ENCODE peak calls at places on chromosomes 13 and 19, in five cellular contexts. R, U, X, A and F are unnamed samples.

GRCh38 chr13:36673838-36674326 is at the start of gene SERTM1:
- DNase-seq in R (no peak), U (peak; percentile 82), X (no peak), A (no peak), F (no peak)

GRCh38 chr13:108795841-108796240 is 166.4 kb downstream of the MYO16 start:
- DNase-seq in R (no peak), U (no peak), X (no peak), A (no peak), F (peak; percentile 12)

GRCh38 chr19:15457701-15458484 is 6.5 kb downstream of the RASAL3 start:
- DNase-seq in R (no peak), U (no peak), X (no peak), A (no peak), F (no peak)

GRCh38 chr19:37251308-37252229 is 33.6 kb downstream of the ZNF383 start:
- DNase-seq in R (peak; percentile 54), U (peak; percentile 92), X (no peak), A (peak; percentile 25), F (peak; percentile 97)

GRCh38 chr19:18768997-18769891 is 21.9 kb downstream of the COMP start:
- DNase-seq in R (no peak), U (no peak), X (no peak), A (no peak), F (no peak)

GRCh38 chr19:48258350-48258749 is 2.6 kb upstream of the CARD8 start:
- DNase-seq in R (no peak), U (no peak), X (no peak), A (no peak), F (no peak)

GRCh38 chr13:33446821-33447481 is 161.4 kb upstream of the STARD13 start:
- DNase-seq in R (no peak), U (no peak), X (no peak), A (no peak), F (no peak)

GRCh38 chr13:48437381-48437780 is 24.5 kb upstream of the LPAR6 start:
- DNase-seq in R (no peak), U (no peak), X (no peak), A (no peak), F (peak; percentile 45)

GRCh38 chr13:101149735-101150380 is 266.4 kb downstream of the NALCN start:
- DNase-seq in R (no peak), U (peak; percentile 65), X (no peak), A (no peak), F (peak; percentile 66)

GRCh38 chr13:41401371-41401770 is 56.0 kb upstream of the RGCC start:
- DNase-seq in R (no peak), U (peak; percentile 17), X (no peak), A (no peak), F (no peak)

GRCh38 chr19:29530549-29531457 is 5.0 kb downstream of the VSTM2B start:
- DNase-seq in R (no peak), U (no peak), X (no peak), A (no peak), F (no peak)

GRCh38 chr13:33111414-33112110 is 95.3 kb downstream of the KL start:
- DNase-seq in R (no peak), U (no peak), X (peak; percentile 82), A (no peak), F (peak; percentile 61)

GRCh38 chr19:17450264-17451075 is 2.0 kb upstream of the TMEM221 start:
- DNase-seq in R (no peak), U (no peak), X (no peak), A (peak; percentile 45), F (no peak)

GRCh38 chr19:46621191-46622117 is 3.4 kb downstream of the PTGIR start:
- DNase-seq in R (no peak), U (peak; percentile 57), X (no peak), A (no peak), F (peak; percentile 11)

GRCh38 chr19:13010038-13010991 is 15.0 kb downstream of the NFIX start:
- DNase-seq in R (no peak), U (no peak), X (no peak), A (no peak), F (no peak)

GRCh38 chr19:21335721-21336120 is 6.5 kb upstream of the ZNF708 start:
- DNase-seq in R (no peak), U (no peak), X (no peak), A (no peak), F (no peak)

GRCh38 chr19:18466354-18466753 is 28.4 kb upstream of the ISYNA1 start:
- DNase-seq in R (no peak), U (no peak), X (no peak), A (no peak), F (no peak)

GRCh38 chr19:21758296-21758695 is 9.1 kb downstream of the ZNF100 start:
- DNase-seq in R (no peak), U (no peak), X (no peak), A (no peak), F (no peak)

GRCh38 chr19:12779162-12779993 is 4.0 kb upstream of the HOOK2 start:
- DNase-seq in R (no peak), U (peak; percentile 76), X (peak; percentile 61), A (peak; percentile 58), F (peak; percentile 77)

GRCh38 chr19:34345934-34346333 is 19.1 kb upstream of the GPI start:
- DNase-seq in R (no peak), U (peak; percentile 86), X (peak; percentile 63), A (peak; percentile 78), F (peak; percentile 63)

GRCh38 chr19:55379161-55379560 is 2.5 kb downstream of the TMEM190 start:
- DNase-seq in R (no peak), U (peak; percentile 37), X (no peak), A (no peak), F (no peak)

GRCh38 chr19:46604781-46605355 is 3.7 kb downstream of the CALM3 start:
- DNase-seq in R (no peak), U (peak; percentile 65), X (no peak), A (no peak), F (no peak)

GRCh38 chr13:32881074-32881791 is 135.0 kb upstream of the KL start:
- DNase-seq in R (no peak), U (no peak), X (no peak), A (no peak), F (peak; percentile 82)

GRCh38 chr13:112795277-112795676 is 105.4 kb downstream of the ATP11A start:
- DNase-seq in R (no peak), U (no peak), X (no peak), A (no peak), F (no peak)

GRCh38 chr19:4052993-4053422 is 13.7 kb downstream of the ZBTB7A start:
- DNase-seq in R (no peak), U (no peak), X (peak; percentile 36), A (no peak), F (no peak)

GRCh38 chr19:16124953-16125352 is 13.3 kb downstream of the RAB8A start:
- DNase-seq in R (no peak), U (no peak), X (no peak), A (no peak), F (no peak)

GRCh38 chr19:57302020-57302465 is 18.2 kb upstream of the ZNF543 start:
- DNase-seq in R (no peak), U (no peak), X (no peak), A (no peak), F (peak; percentile 95)

GRCh38 chr13:38883783-38884182 is 106.8 kb downstream of the STOML3 start:
- DNase-seq in R (no peak), U (no peak), X (no peak), A (no peak), F (no peak)

GRCh38 chr13:38880397-38880796 is 110.2 kb downstream of the STOML3 start:
- DNase-seq in R (no peak), U (no peak), X (no peak), A (no peak), F (no peak)

GRCh38 chr13:38875186-38875875 is 115.3 kb downstream of the STOML3 start:
- DNase-seq in R (no peak), U (no peak), X (no peak), A (no peak), F (no peak)

DNA sequence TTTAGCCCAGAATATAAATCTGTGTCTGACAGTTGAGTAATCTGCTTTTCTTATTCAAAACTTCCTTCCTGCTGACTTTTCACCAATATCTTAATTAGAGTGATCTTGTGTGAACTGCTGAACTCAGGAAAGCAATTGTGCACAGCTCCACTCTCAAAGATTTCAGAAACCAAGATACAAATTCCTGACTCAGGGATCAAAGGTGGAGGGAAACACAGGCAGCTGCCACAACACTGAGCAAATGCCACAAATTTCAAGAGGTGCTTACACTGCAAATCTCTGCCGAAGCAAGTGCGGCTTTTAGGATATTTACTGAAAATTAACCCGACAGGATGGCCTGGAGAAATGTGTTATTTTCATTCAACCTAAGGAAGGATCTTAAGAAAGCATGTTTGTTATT is 111.4 kb downstream of the STOML3 start:
- DNase-seq in R (no peak), U (no peak), X (no peak), A (no peak), F (no peak)
- TF ChIP-seq MXI1 in R (no peak), U (no peak), X (no peak), A (no peak), F (no peak)

GRCh38 chr13:64397699-64398098 is 2832.4 kb downstream of the PCDH9 start:
- DNase-seq in R (no peak), U (no peak), X (no peak), A (no peak), F (peak; percentile 2)
- TF ChIP-seq MXI1 in R (no peak), U (no peak), X (no peak), A (no peak), F (no peak)

GRCh38 chr13:28718538-28719226 is at the start of gene SLC46A3:
- DNase-seq in R (peak; percentile 88), U (peak; percentile 98), X (no peak), A (peak; percentile 90), F (peak; percentile 98)

GRCh38 chr13:28714651-28715050 is 4.1 kb downstream of the SLC46A3 start:
- DNase-seq in R (no peak), U (no peak), X (no peak), A (no peak), F (no peak)

GRCh38 chr13:28717170-28717569 is 1.6 kb downstream of the SLC46A3 start:
- DNase-seq in R (no peak), U (no peak), X (no peak), A (no peak), F (no peak)

GRCh38 chr13:28718186-28718537 is 608 bp downstream of the SLC46A3 start:
- DNase-seq in R (no peak), U (no peak), X (no peak), A (no peak), F (peak; percentile 12)

DNA sequence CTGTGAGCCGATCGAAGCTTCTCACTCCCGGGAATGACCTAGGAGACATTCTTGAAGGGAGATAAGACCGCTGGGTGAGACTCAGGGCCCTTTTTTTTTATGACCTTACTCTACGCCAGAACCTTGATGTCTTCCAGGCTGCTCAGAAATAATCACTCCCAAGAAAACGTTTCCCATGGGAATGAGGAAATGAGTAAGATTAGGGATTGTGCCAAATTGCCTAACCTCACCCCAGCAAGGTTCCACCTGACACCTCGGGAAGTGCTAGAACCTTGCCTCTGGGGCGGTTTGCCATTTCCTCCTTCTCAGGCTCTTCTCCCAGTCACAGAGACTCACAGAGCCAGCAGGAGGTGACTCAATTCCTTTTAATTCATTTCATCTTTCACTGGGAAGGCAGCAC is 2.3 kb downstream of the SLC46A3 start:
- DNase-seq in R (no peak), U (no peak), X (no peak), A (no peak), F (peak; percentile 83)
- TF ChIP-seq MXI1 in R (no peak), U (no peak), X (no peak), A (no peak), F (no peak)

DNA sequence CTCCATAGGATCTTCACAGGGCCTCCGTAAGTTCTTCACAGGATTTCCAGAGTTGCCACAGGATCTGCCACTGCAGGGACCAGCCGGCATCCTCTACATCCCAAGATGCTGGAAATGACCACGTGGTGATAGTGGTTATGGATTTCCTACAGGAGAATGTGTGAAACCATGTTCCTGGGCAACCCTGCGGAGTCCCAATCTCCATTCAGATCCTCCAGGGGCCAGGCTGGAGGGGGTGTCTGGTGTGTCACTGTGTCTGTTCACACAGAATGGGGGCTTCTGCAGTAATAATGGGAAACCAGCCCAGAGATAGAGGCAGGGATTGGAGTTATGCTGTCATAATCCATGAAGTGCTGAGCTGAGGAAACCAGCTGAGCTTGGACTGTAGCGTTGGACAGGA is 8.6 kb downstream of the LILRA6 start:
- DNase-seq in R (no peak), U (no peak), X (no peak), A (no peak), F (no peak)
- TF ChIP-seq MXI1 in R (no peak), U (no peak), X (no peak), A (no peak), F (no peak)